ENCODE peak calls at places on chromosomes 1 and 21, in nine cellular contexts. One of them, this sample, is unnamed.

GRCh38 chr21:38303300-38303699 is 46.5 kb downstream of the KCNJ15 start:
- DNase-seq in NCI-H1092 treated with DMSO at 0.1 percent for 48 hours: no peak
- DNase-seq in stimulated activated CD4-positive, alpha-beta T cell treated with anti-CD3 and anti-CD28 coated beads, Interleukin-2, amount 100 ng/mL, for 4 hours: no peak
- DNase-seq in A549: peak; percentile 14
- DNase-seq in T-helper 2 cell: no peak
- DNase-seq in stimulated activated CD8-positive, alpha-beta memory T cell treated with anti-CD3 and anti-CD28 coated beads, Interleukin-15, amount 100 ng/mL, for 24 hours: no peak
- DNase-seq in RCC 7860: peak; percentile 88
- DNase-seq in IMR-90: peak; percentile 88
- DNase-seq in cardiac muscle cell: no peak
- DNase-seq in this sample: no peak

GRCh38 chr1:168469690-168470089 is 74.1 kb downstream of the XCL2 start:
- DNase-seq in NCI-H1092 treated with DMSO at 0.1 percent for 48 hours: no peak
- DNase-seq in stimulated activated CD4-positive, alpha-beta T cell treated with anti-CD3 and anti-CD28 coated beads, Interleukin-2, amount 100 ng/mL, for 4 hours: peak; percentile 9
- DNase-seq in A549: peak; percentile 21
- DNase-seq in T-helper 2 cell: no peak
- DNase-seq in stimulated activated CD8-positive, alpha-beta memory T cell treated with anti-CD3 and anti-CD28 coated beads, Interleukin-15, amount 100 ng/mL, for 24 hours: no peak
- DNase-seq in RCC 7860: peak; percentile 85
- DNase-seq in IMR-90: peak; percentile 40
- DNase-seq in cardiac muscle cell: no peak
- DNase-seq in this sample: peak; percentile 33

GRCh38 chr1:230860617-230861384 is 7.5 kb downstream of the C1orf198 start:
- DNase-seq in NCI-H1092 treated with DMSO at 0.1 percent for 48 hours: no peak
- DNase-seq in stimulated activated CD4-positive, alpha-beta T cell treated with anti-CD3 and anti-CD28 coated beads, Interleukin-2, amount 100 ng/mL, for 4 hours: no peak
- DNase-seq in A549: no peak
- DNase-seq in T-helper 2 cell: no peak
- DNase-seq in stimulated activated CD8-positive, alpha-beta memory T cell treated with anti-CD3 and anti-CD28 coated beads, Interleukin-15, amount 100 ng/mL, for 24 hours: no peak
- DNase-seq in RCC 7860: no peak
- DNase-seq in IMR-90: no peak
- DNase-seq in cardiac muscle cell: no peak
- DNase-seq in this sample: no peak

GRCh38 chr1:242454262-242455051 is 70.0 kb downstream of the PLD5 start:
- DNase-seq in NCI-H1092 treated with DMSO at 0.1 percent for 48 hours: peak; percentile 64
- DNase-seq in stimulated activated CD4-positive, alpha-beta T cell treated with anti-CD3 and anti-CD28 coated beads, Interleukin-2, amount 100 ng/mL, for 4 hours: no peak
- DNase-seq in A549: peak; percentile 63
- DNase-seq in T-helper 2 cell: no peak
- DNase-seq in stimulated activated CD8-positive, alpha-beta memory T cell treated with anti-CD3 and anti-CD28 coated beads, Interleukin-15, amount 100 ng/mL, for 24 hours: no peak
- DNase-seq in RCC 7860: peak; percentile 56
- DNase-seq in IMR-90: peak; percentile 7
- DNase-seq in cardiac muscle cell: peak; percentile 62
- DNase-seq in this sample: no peak

GRCh38 chr1:6443339-6444115 is 19.0 kb downstream of the ESPN start:
- DNase-seq in NCI-H1092 treated with DMSO at 0.1 percent for 48 hours: no peak
- DNase-seq in stimulated activated CD4-positive, alpha-beta T cell treated with anti-CD3 and anti-CD28 coated beads, Interleukin-2, amount 100 ng/mL, for 4 hours: no peak
- DNase-seq in A549: no peak
- DNase-seq in T-helper 2 cell: no peak
- DNase-seq in stimulated activated CD8-positive, alpha-beta memory T cell treated with anti-CD3 and anti-CD28 coated beads, Interleukin-15, amount 100 ng/mL, for 24 hours: no peak
- DNase-seq in RCC 7860: no peak
- DNase-seq in IMR-90: no peak
- DNase-seq in cardiac muscle cell: no peak
- DNase-seq in this sample: no peak

GRCh38 chr1:42966688-42967609 is 8.3 kb upstream of the SLC2A1 start:
- DNase-seq in NCI-H1092 treated with DMSO at 0.1 percent for 48 hours: peak; percentile 24
- DNase-seq in stimulated activated CD4-positive, alpha-beta T cell treated with anti-CD3 and anti-CD28 coated beads, Interleukin-2, amount 100 ng/mL, for 4 hours: no peak
- DNase-seq in A549: peak; percentile 88
- DNase-seq in T-helper 2 cell: no peak
- DNase-seq in stimulated activated CD8-positive, alpha-beta memory T cell treated with anti-CD3 and anti-CD28 coated beads, Interleukin-15, amount 100 ng/mL, for 24 hours: no peak
- DNase-seq in RCC 7860: peak; percentile 97
- DNase-seq in IMR-90: peak; percentile 96
- DNase-seq in cardiac muscle cell: no peak
- DNase-seq in this sample: no peak

GRCh38 chr1:173329747-173330146 is 122.6 kb upstream of the TNFSF4 start:
- DNase-seq in NCI-H1092 treated with DMSO at 0.1 percent for 48 hours: no peak
- DNase-seq in stimulated activated CD4-positive, alpha-beta T cell treated with anti-CD3 and anti-CD28 coated beads, Interleukin-2, amount 100 ng/mL, for 4 hours: no peak
- DNase-seq in A549: no peak
- DNase-seq in T-helper 2 cell: no peak
- DNase-seq in stimulated activated CD8-positive, alpha-beta memory T cell treated with anti-CD3 and anti-CD28 coated beads, Interleukin-15, amount 100 ng/mL, for 24 hours: no peak
- DNase-seq in RCC 7860: peak; percentile 61
- DNase-seq in IMR-90: peak; percentile 82
- DNase-seq in cardiac muscle cell: no peak
- DNase-seq in this sample: no peak

GRCh38 chr1:169604781-169605560 is 18.7 kb upstream of the F5 start:
- DNase-seq in NCI-H1092 treated with DMSO at 0.1 percent for 48 hours: no peak
- DNase-seq in stimulated activated CD4-positive, alpha-beta T cell treated with anti-CD3 and anti-CD28 coated beads, Interleukin-2, amount 100 ng/mL, for 4 hours: peak; percentile 33
- DNase-seq in A549: no peak
- DNase-seq in T-helper 2 cell: no peak
- DNase-seq in stimulated activated CD8-positive, alpha-beta memory T cell treated with anti-CD3 and anti-CD28 coated beads, Interleukin-15, amount 100 ng/mL, for 24 hours: no peak
- DNase-seq in RCC 7860: no peak
- DNase-seq in IMR-90: no peak
- DNase-seq in cardiac muscle cell: no peak
- DNase-seq in this sample: peak; percentile 45

GRCh38 chr1:17887646-17888395 is 132.7 kb downstream of the ACTL8 start:
- DNase-seq in NCI-H1092 treated with DMSO at 0.1 percent for 48 hours: peak; percentile 92
- DNase-seq in stimulated activated CD4-positive, alpha-beta T cell treated with anti-CD3 and anti-CD28 coated beads, Interleukin-2, amount 100 ng/mL, for 4 hours: no peak
- DNase-seq in A549: no peak
- DNase-seq in T-helper 2 cell: no peak
- DNase-seq in stimulated activated CD8-positive, alpha-beta memory T cell treated with anti-CD3 and anti-CD28 coated beads, Interleukin-15, amount 100 ng/mL, for 24 hours: no peak
- DNase-seq in RCC 7860: no peak
- DNase-seq in IMR-90: no peak
- DNase-seq in cardiac muscle cell: no peak
- DNase-seq in this sample: no peak

GRCh38 chr21:44892536-44893277 is 19.2 kb upstream of the PTTG1IP start:
- DNase-seq in NCI-H1092 treated with DMSO at 0.1 percent for 48 hours: peak; percentile 31
- DNase-seq in stimulated activated CD4-positive, alpha-beta T cell treated with anti-CD3 and anti-CD28 coated beads, Interleukin-2, amount 100 ng/mL, for 4 hours: peak; percentile 72
- DNase-seq in A549: no peak
- DNase-seq in T-helper 2 cell: peak; percentile 70
- DNase-seq in stimulated activated CD8-positive, alpha-beta memory T cell treated with anti-CD3 and anti-CD28 coated beads, Interleukin-15, amount 100 ng/mL, for 24 hours: peak; percentile 59
- DNase-seq in RCC 7860: no peak
- DNase-seq in IMR-90: peak; percentile 19
- DNase-seq in cardiac muscle cell: peak; percentile 62
- DNase-seq in this sample: peak; percentile 83

GRCh38 chr1:47656719-47657685 is 219.2 kb downstream of the FOXD2 start:
- DNase-seq in NCI-H1092 treated with DMSO at 0.1 percent for 48 hours: no peak
- DNase-seq in stimulated activated CD4-positive, alpha-beta T cell treated with anti-CD3 and anti-CD28 coated beads, Interleukin-2, amount 100 ng/mL, for 4 hours: no peak
- DNase-seq in A549: no peak
- DNase-seq in T-helper 2 cell: no peak
- DNase-seq in stimulated activated CD8-positive, alpha-beta memory T cell treated with anti-CD3 and anti-CD28 coated beads, Interleukin-15, amount 100 ng/mL, for 24 hours: no peak
- DNase-seq in RCC 7860: no peak
- DNase-seq in IMR-90: peak; percentile 39
- DNase-seq in cardiac muscle cell: no peak
- DNase-seq in this sample: no peak

GRCh38 chr1:7388488-7389185 is 382.5 kb upstream of the VAMP3 start:
- DNase-seq in NCI-H1092 treated with DMSO at 0.1 percent for 48 hours: peak; percentile 79
- DNase-seq in stimulated activated CD4-positive, alpha-beta T cell treated with anti-CD3 and anti-CD28 coated beads, Interleukin-2, amount 100 ng/mL, for 4 hours: no peak
- DNase-seq in A549: no peak
- DNase-seq in T-helper 2 cell: no peak
- DNase-seq in stimulated activated CD8-positive, alpha-beta memory T cell treated with anti-CD3 and anti-CD28 coated beads, Interleukin-15, amount 100 ng/mL, for 24 hours: no peak
- DNase-seq in RCC 7860: no peak
- DNase-seq in IMR-90: peak; percentile 26
- DNase-seq in cardiac muscle cell: no peak
- DNase-seq in this sample: no peak

GRCh38 chr21:45848805-45849204 is 132.8 kb upstream of the COL6A1 start:
- DNase-seq in NCI-H1092 treated with DMSO at 0.1 percent for 48 hours: no peak
- DNase-seq in stimulated activated CD4-positive, alpha-beta T cell treated with anti-CD3 and anti-CD28 coated beads, Interleukin-2, amount 100 ng/mL, for 4 hours: no peak
- DNase-seq in A549: no peak
- DNase-seq in T-helper 2 cell: no peak
- DNase-seq in stimulated activated CD8-positive, alpha-beta memory T cell treated with anti-CD3 and anti-CD28 coated beads, Interleukin-15, amount 100 ng/mL, for 24 hours: no peak
- DNase-seq in RCC 7860: no peak
- DNase-seq in IMR-90: no peak
- DNase-seq in cardiac muscle cell: no peak
- DNase-seq in this sample: no peak

GRCh38 chr21:32423320-32423719 is 10.8 kb downstream of the EVA1C start:
- DNase-seq in NCI-H1092 treated with DMSO at 0.1 percent for 48 hours: no peak
- DNase-seq in stimulated activated CD4-positive, alpha-beta T cell treated with anti-CD3 and anti-CD28 coated beads, Interleukin-2, amount 100 ng/mL, for 4 hours: no peak
- DNase-seq in A549: no peak
- DNase-seq in T-helper 2 cell: no peak
- DNase-seq in stimulated activated CD8-positive, alpha-beta memory T cell treated with anti-CD3 and anti-CD28 coated beads, Interleukin-15, amount 100 ng/mL, for 24 hours: no peak
- DNase-seq in RCC 7860: no peak
- DNase-seq in IMR-90: peak; percentile 94
- DNase-seq in cardiac muscle cell: no peak
- DNase-seq in this sample: no peak

GRCh38 chr1:54927475-54928240 is 40.7 kb upstream of the DHCR24 start:
- DNase-seq in NCI-H1092 treated with DMSO at 0.1 percent for 48 hours: no peak
- DNase-seq in stimulated activated CD4-positive, alpha-beta T cell treated with anti-CD3 and anti-CD28 coated beads, Interleukin-2, amount 100 ng/mL, for 4 hours: no peak
- DNase-seq in A549: no peak
- DNase-seq in T-helper 2 cell: no peak
- DNase-seq in stimulated activated CD8-positive, alpha-beta memory T cell treated with anti-CD3 and anti-CD28 coated beads, Interleukin-15, amount 100 ng/mL, for 24 hours: no peak
- DNase-seq in RCC 7860: no peak
- DNase-seq in IMR-90: peak; percentile 63
- DNase-seq in cardiac muscle cell: peak; percentile 65
- DNase-seq in this sample: no peak

GRCh38 chr1:159076753-159077656 is at the start of gene AIM2:
- DNase-seq in NCI-H1092 treated with DMSO at 0.1 percent for 48 hours: no peak
- DNase-seq in stimulated activated CD4-positive, alpha-beta T cell treated with anti-CD3 and anti-CD28 coated beads, Interleukin-2, amount 100 ng/mL, for 4 hours: peak; percentile 82
- DNase-seq in A549: no peak
- DNase-seq in T-helper 2 cell: peak; percentile 98
- DNase-seq in stimulated activated CD8-positive, alpha-beta memory T cell treated with anti-CD3 and anti-CD28 coated beads, Interleukin-15, amount 100 ng/mL, for 24 hours: peak; percentile 93
- DNase-seq in RCC 7860: peak; percentile 37
- DNase-seq in IMR-90: no peak
- DNase-seq in cardiac muscle cell: no peak
- DNase-seq in this sample: peak; percentile 85

GRCh38 chr1:31627930-31628421 is 10.5 kb downstream of the HCRTR1 start:
- DNase-seq in NCI-H1092 treated with DMSO at 0.1 percent for 48 hours: no peak
- DNase-seq in stimulated activated CD4-positive, alpha-beta T cell treated with anti-CD3 and anti-CD28 coated beads, Interleukin-2, amount 100 ng/mL, for 4 hours: no peak
- DNase-seq in A549: no peak
- DNase-seq in T-helper 2 cell: no peak
- DNase-seq in stimulated activated CD8-positive, alpha-beta memory T cell treated with anti-CD3 and anti-CD28 coated beads, Interleukin-15, amount 100 ng/mL, for 24 hours: no peak
- DNase-seq in RCC 7860: no peak
- DNase-seq in IMR-90: no peak
- DNase-seq in cardiac muscle cell: peak; percentile 28
- DNase-seq in this sample: no peak

GRCh38 chr1:41529621-41530395 is 45.3 kb upstream of the EDN2 start:
- DNase-seq in NCI-H1092 treated with DMSO at 0.1 percent for 48 hours: no peak
- DNase-seq in stimulated activated CD4-positive, alpha-beta T cell treated with anti-CD3 and anti-CD28 coated beads, Interleukin-2, amount 100 ng/mL, for 4 hours: no peak
- DNase-seq in A549: no peak
- DNase-seq in T-helper 2 cell: no peak
- DNase-seq in stimulated activated CD8-positive, alpha-beta memory T cell treated with anti-CD3 and anti-CD28 coated beads, Interleukin-15, amount 100 ng/mL, for 24 hours: no peak
- DNase-seq in RCC 7860: no peak
- DNase-seq in IMR-90: no peak
- DNase-seq in cardiac muscle cell: no peak
- DNase-seq in this sample: no peak

GRCh38 chr1:18901952-18902522 is 318 bp downstream of the ALDH4A1 start:
- DNase-seq in NCI-H1092 treated with DMSO at 0.1 percent for 48 hours: peak; percentile 76
- DNase-seq in stimulated activated CD4-positive, alpha-beta T cell treated with anti-CD3 and anti-CD28 coated beads, Interleukin-2, amount 100 ng/mL, for 4 hours: no peak
- DNase-seq in A549: no peak
- DNase-seq in T-helper 2 cell: no peak
- DNase-seq in stimulated activated CD8-positive, alpha-beta memory T cell treated with anti-CD3 and anti-CD28 coated beads, Interleukin-15, amount 100 ng/mL, for 24 hours: no peak
- DNase-seq in RCC 7860: no peak
- DNase-seq in IMR-90: no peak
- DNase-seq in cardiac muscle cell: peak; percentile 67
- DNase-seq in this sample: no peak

GRCh38 chr1:19262047-19262446 is 10.4 kb downstream of the MRTO4 start:
- DNase-seq in NCI-H1092 treated with DMSO at 0.1 percent for 48 hours: no peak
- DNase-seq in stimulated activated CD4-positive, alpha-beta T cell treated with anti-CD3 and anti-CD28 coated beads, Interleukin-2, amount 100 ng/mL, for 4 hours: no peak
- DNase-seq in A549: no peak
- DNase-seq in T-helper 2 cell: no peak
- DNase-seq in stimulated activated CD8-positive, alpha-beta memory T cell treated with anti-CD3 and anti-CD28 coated beads, Interleukin-15, amount 100 ng/mL, for 24 hours: no peak
- DNase-seq in RCC 7860: no peak
- DNase-seq in IMR-90: no peak
- DNase-seq in cardiac muscle cell: no peak
- DNase-seq in this sample: no peak

GRCh38 chr1:26351591-26352337 is 2.2 kb downstream of the CRYBG2 start:
- DNase-seq in NCI-H1092 treated with DMSO at 0.1 percent for 48 hours: no peak
- DNase-seq in stimulated activated CD4-positive, alpha-beta T cell treated with anti-CD3 and anti-CD28 coated beads, Interleukin-2, amount 100 ng/mL, for 4 hours: no peak
- DNase-seq in A549: peak; percentile 16
- DNase-seq in T-helper 2 cell: no peak
- DNase-seq in stimulated activated CD8-positive, alpha-beta memory T cell treated with anti-CD3 and anti-CD28 coated beads, Interleukin-15, amount 100 ng/mL, for 24 hours: no peak
- DNase-seq in RCC 7860: peak; percentile 85
- DNase-seq in IMR-90: peak; percentile 65
- DNase-seq in cardiac muscle cell: no peak
- DNase-seq in this sample: no peak

GRCh38 chr21:42208801-42209490 is 10.0 kb upstream of the ABCG1 start:
- DNase-seq in NCI-H1092 treated with DMSO at 0.1 percent for 48 hours: no peak
- DNase-seq in stimulated activated CD4-positive, alpha-beta T cell treated with anti-CD3 and anti-CD28 coated beads, Interleukin-2, amount 100 ng/mL, for 4 hours: no peak
- DNase-seq in A549: no peak
- DNase-seq in T-helper 2 cell: no peak
- DNase-seq in stimulated activated CD8-positive, alpha-beta memory T cell treated with anti-CD3 and anti-CD28 coated beads, Interleukin-15, amount 100 ng/mL, for 24 hours: no peak
- DNase-seq in RCC 7860: no peak
- DNase-seq in IMR-90: no peak
- DNase-seq in cardiac muscle cell: no peak
- DNase-seq in this sample: no peak

GRCh38 chr21:42534361-42534900 is 20.8 kb downstream of the SLC37A1 start:
- DNase-seq in NCI-H1092 treated with DMSO at 0.1 percent for 48 hours: no peak
- DNase-seq in stimulated activated CD4-positive, alpha-beta T cell treated with anti-CD3 and anti-CD28 coated beads, Interleukin-2, amount 100 ng/mL, for 4 hours: no peak
- DNase-seq in A549: no peak
- DNase-seq in T-helper 2 cell: no peak
- DNase-seq in stimulated activated CD8-positive, alpha-beta memory T cell treated with anti-CD3 and anti-CD28 coated beads, Interleukin-15, amount 100 ng/mL, for 24 hours: no peak
- DNase-seq in RCC 7860: no peak
- DNase-seq in IMR-90: no peak
- DNase-seq in cardiac muscle cell: no peak
- DNase-seq in this sample: no peak

GRCh38 chr1:183457449-183457848 is 14.8 kb upstream of the SMG7 start:
- DNase-seq in NCI-H1092 treated with DMSO at 0.1 percent for 48 hours: no peak
- DNase-seq in stimulated activated CD4-positive, alpha-beta T cell treated with anti-CD3 and anti-CD28 coated beads, Interleukin-2, amount 100 ng/mL, for 4 hours: no peak
- DNase-seq in A549: no peak
- DNase-seq in T-helper 2 cell: no peak
- DNase-seq in stimulated activated CD8-positive, alpha-beta memory T cell treated with anti-CD3 and anti-CD28 coated beads, Interleukin-15, amount 100 ng/mL, for 24 hours: no peak
- DNase-seq in RCC 7860: no peak
- DNase-seq in IMR-90: no peak
- DNase-seq in cardiac muscle cell: no peak
- DNase-seq in this sample: no peak

GRCh38 chr1:78520843-78521242 is 30.1 kb downstream of the PTGFR start:
- DNase-seq in NCI-H1092 treated with DMSO at 0.1 percent for 48 hours: no peak
- DNase-seq in stimulated activated CD4-positive, alpha-beta T cell treated with anti-CD3 and anti-CD28 coated beads, Interleukin-2, amount 100 ng/mL, for 4 hours: no peak
- DNase-seq in A549: no peak
- DNase-seq in T-helper 2 cell: no peak
- DNase-seq in stimulated activated CD8-positive, alpha-beta memory T cell treated with anti-CD3 and anti-CD28 coated beads, Interleukin-15, amount 100 ng/mL, for 24 hours: no peak
- DNase-seq in RCC 7860: no peak
- DNase-seq in IMR-90: no peak
- DNase-seq in cardiac muscle cell: no peak
- DNase-seq in this sample: no peak

GRCh38 chr1:188872376-188872775 is 1605.3 kb downstream of the BRINP3 start:
- DNase-seq in NCI-H1092 treated with DMSO at 0.1 percent for 48 hours: no peak
- DNase-seq in stimulated activated CD4-positive, alpha-beta T cell treated with anti-CD3 and anti-CD28 coated beads, Interleukin-2, amount 100 ng/mL, for 4 hours: no peak
- DNase-seq in A549: no peak
- DNase-seq in T-helper 2 cell: no peak
- DNase-seq in stimulated activated CD8-positive, alpha-beta memory T cell treated with anti-CD3 and anti-CD28 coated beads, Interleukin-15, amount 100 ng/mL, for 24 hours: no peak
- DNase-seq in RCC 7860: no peak
- DNase-seq in IMR-90: peak; percentile 15
- DNase-seq in cardiac muscle cell: no peak
- DNase-seq in this sample: no peak

GRCh38 chr1:51296379-51297357 is 33.7 kb downstream of the TTC39A start:
- DNase-seq in NCI-H1092 treated with DMSO at 0.1 percent for 48 hours: peak; percentile 61
- DNase-seq in stimulated activated CD4-positive, alpha-beta T cell treated with anti-CD3 and anti-CD28 coated beads, Interleukin-2, amount 100 ng/mL, for 4 hours: peak; percentile 39
- DNase-seq in A549: peak; percentile 69
- DNase-seq in T-helper 2 cell: peak; percentile 64
- DNase-seq in stimulated activated CD8-positive, alpha-beta memory T cell treated with anti-CD3 and anti-CD28 coated beads, Interleukin-15, amount 100 ng/mL, for 24 hours: peak; percentile 63
- DNase-seq in RCC 7860: peak; percentile 62
- DNase-seq in IMR-90: peak; percentile 62
- DNase-seq in cardiac muscle cell: peak; percentile 82
- DNase-seq in this sample: peak; percentile 66

This sample was measured in activated CD4-positive, alpha-beta T cell treated with anti-CD3 and anti-CD28 coated beads for 4 hours.